ENCODE peak calls at places on chromosomes 1 and 21, in six cellular contexts. N is left lobe of liver; D is foreskin keratinocyte; W is stimulated activated effector memory CD8-positive, alpha-beta T cell treated with anti-CD3 and anti-CD28 coated beads, Interleukin-12 subunit alpha, Interleukin-12 subunit beta, amount 100 ng/mL, for 72 hours; E is right cardiac atrium; Y is upper lobe of left lung. X is an unnamed sample.

GRCh38 chr1:19872190-19872589 is 10.0 kb upstream of the OTUD3 start:
- ATAC-seq in N (peak; percentile 93), W (no peak), E (no peak), D (peak; percentile 80), Y (no peak), X (peak; percentile 36)

GRCh38 chr21:16815228-16815627 is 697.6 kb upstream of the CXADR start:
- ATAC-seq in N (no peak), W (no peak), Y (no peak), D (no peak), E (no peak), X (no peak)

GRCh38 chr21:36902793-36903192 is 63.7 kb downstream of the HLCS start:
- ATAC-seq in N (no peak), Y (no peak), W (peak; percentile 89), D (no peak), E (no peak), X (no peak)

GRCh38 chr1:157849229-157849875 is 7.7 kb upstream of the CD5L start:
- ATAC-seq in Y (peak; percentile 54), W (no peak), D (no peak), E (no peak), N (peak; percentile 29), X (no peak)

GRCh38 chr1:24204116-24204515 is 17.0 kb upstream of the IFNLR1 start:
- ATAC-seq in Y (no peak), W (no peak), E (no peak), D (no peak), N (no peak), X (no peak)

GRCh38 chr1:33312413-33312749 is 8.5 kb downstream of the A3GALT2 start:
- ATAC-seq in Y (peak; percentile 15), W (peak; percentile 16), D (no peak), N (no peak), E (no peak), X (no peak)

GRCh38 chr1:22792396-22793171 is 81.9 kb downstream of the EPHB2 start:
- ATAC-seq in E (no peak), D (no peak), W (no peak), Y (no peak), N (no peak), X (no peak)

GRCh38 chr1:43930168-43930948 is 3.2 kb upstream of the ARTN start:
- ATAC-seq in Y (no peak), W (no peak), D (peak; percentile 73), E (no peak), N (peak; percentile 52), X (peak; percentile 38)

X was measured in esophagus mucosa.